ENCODE peak calls at places on chromosomes 6 and 20, in four cellular contexts. One of them, this sample, is unnamed.

GRCh38 chr20:9100721-9101120 is 31.8 kb downstream of the PLCB4 start:
- DNase-seq in cardiac fibroblast: no peak
- DNase-seq in transverse colon: no peak
- DNase-seq in K562: no peak
- DNase-seq in this sample: no peak

GRCh38 chr6:96963809-96964208 is 39.3 kb downstream of the KLHL32 start:
- DNase-seq in cardiac fibroblast: no peak
- DNase-seq in transverse colon: no peak
- DNase-seq in K562: no peak
- DNase-seq in this sample: no peak

GRCh38 chr6:92879526-92879925 is 539.8 kb downstream of the EPHA7 start:
- DNase-seq in cardiac fibroblast: no peak
- DNase-seq in transverse colon: no peak
- DNase-seq in K562: no peak
- DNase-seq in this sample: no peak

GRCh38 chr20:33827109-33827508 is 16.0 kb downstream of the CHMP4B start:
- DNase-seq in cardiac fibroblast: no peak
- DNase-seq in transverse colon: no peak
- DNase-seq in K562: no peak
- DNase-seq in this sample: no peak

GRCh38 chr6:155406801-155407200 is 48.8 kb downstream of the NOX3 start:
- DNase-seq in cardiac fibroblast: no peak
- DNase-seq in transverse colon: no peak
- DNase-seq in K562: no peak
- DNase-seq in this sample: no peak

GRCh38 chr6:10759312-10759839 is 11.8 kb downstream of the TMEM14B start:
- DNase-seq in cardiac fibroblast: peak
- DNase-seq in transverse colon: no peak
- DNase-seq in K562: peak
- DNase-seq in this sample: no peak

GRCh38 chr20:31751126-31751525 is 12.0 kb downstream of the TPX2 start:
- DNase-seq in cardiac fibroblast: peak
- DNase-seq in transverse colon: no peak
- DNase-seq in K562: no peak
- DNase-seq in this sample: no peak

GRCh38 chr6:133923938-133924593 is 29.0 kb upstream of the TBPL1 start:
- DNase-seq in cardiac fibroblast: peak
- DNase-seq in transverse colon: peak
- DNase-seq in K562: peak
- DNase-seq in this sample: peak

GRCh38 chr20:24469116-24470030 is at the start of gene SYNDIG1:
- DNase-seq in cardiac fibroblast: peak
- DNase-seq in transverse colon: no peak
- DNase-seq in K562: no peak
- DNase-seq in this sample: no peak

GRCh38 chr6:143743256-143744166 is 65.7 kb downstream of the PHACTR2 start:
- DNase-seq in cardiac fibroblast: peak
- DNase-seq in transverse colon: peak
- DNase-seq in K562: no peak
- DNase-seq in this sample: no peak

GRCh38 chr6:26126394-26127221 is 39.4 kb downstream of the HFE start:
- DNase-seq in cardiac fibroblast: no peak
- DNase-seq in transverse colon: peak
- DNase-seq in K562: no peak
- DNase-seq in this sample: no peak

GRCh38 chr6:44128020-44128917 is 915 bp downstream of the TMEM63B start:
- DNase-seq in cardiac fibroblast: peak
- DNase-seq in transverse colon: peak
- DNase-seq in K562: peak
- DNase-seq in this sample: no peak

GRCh38 chr6:68094070-68094469 is 541.0 kb upstream of the ADGRB3 start:
- DNase-seq in cardiac fibroblast: no peak
- DNase-seq in transverse colon: no peak
- DNase-seq in K562: no peak
- DNase-seq in this sample: peak

GRCh38 chr6:52049252-52050050 is 38.0 kb downstream of the PKHD1 start:
- DNase-seq in cardiac fibroblast: peak
- DNase-seq in transverse colon: no peak
- DNase-seq in K562: peak
- DNase-seq in this sample: peak

GRCh38 chr6:140747114-140747513 is 1372.7 kb upstream of the CITED2 start:
- DNase-seq in cardiac fibroblast: no peak
- DNase-seq in transverse colon: no peak
- DNase-seq in K562: no peak
- DNase-seq in this sample: no peak

GRCh38 chr6:140427842-140428241 is 1053.4 kb upstream of the CITED2 start:
- DNase-seq in cardiac fibroblast: no peak
- DNase-seq in transverse colon: no peak
- DNase-seq in K562: no peak
- DNase-seq in this sample: no peak

GRCh38 chr6:147821266-147821665 is 312.8 kb downstream of the SAMD5 start:
- DNase-seq in cardiac fibroblast: no peak
- DNase-seq in transverse colon: no peak
- DNase-seq in K562: no peak
- DNase-seq in this sample: no peak

GRCh38 chr20:10562929-10563328 is 110.9 kb downstream of the JAG1 start:
- DNase-seq in cardiac fibroblast: peak
- DNase-seq in transverse colon: no peak
- DNase-seq in K562: no peak
- DNase-seq in this sample: no peak

GRCh38 chr20:44324343-44324742 is 12.5 kb upstream of the R3HDML start:
- DNase-seq in cardiac fibroblast: no peak
- DNase-seq in transverse colon: peak
- DNase-seq in K562: no peak
- DNase-seq in this sample: no peak

GRCh38 chr6:373031-373430 is 18.5 kb upstream of the IRF4 start:
- DNase-seq in cardiac fibroblast: no peak
- DNase-seq in transverse colon: no peak
- DNase-seq in K562: no peak
- DNase-seq in this sample: no peak

GRCh38 chr6:44090465-44090864 is 36.8 kb downstream of the MRPL14 start:
- DNase-seq in cardiac fibroblast: no peak
- DNase-seq in transverse colon: no peak
- DNase-seq in K562: no peak
- DNase-seq in this sample: no peak

GRCh38 chr6:35049885-35050284 is 91.3 kb downstream of the TCP11 start:
- DNase-seq in cardiac fibroblast: peak
- DNase-seq in transverse colon: peak
- DNase-seq in K562: peak
- DNase-seq in this sample: no peak

GRCh38 chr6:35048631-35049083 is 92.5 kb downstream of the TCP11 start:
- DNase-seq in cardiac fibroblast: peak
- DNase-seq in transverse colon: peak
- DNase-seq in K562: no peak
- DNase-seq in this sample: no peak

GRCh38 chr6:35050291-35050987 is 90.7 kb downstream of the TCP11 start:
- DNase-seq in cardiac fibroblast: no peak
- DNase-seq in transverse colon: no peak
- DNase-seq in K562: no peak
- DNase-seq in this sample: no peak

GRCh38 chr6:35048031-35048613 is 93.0 kb downstream of the TCP11 start:
- DNase-seq in cardiac fibroblast: no peak
- DNase-seq in transverse colon: no peak
- DNase-seq in K562: no peak
- DNase-seq in this sample: no peak

GRCh38 chr6:35049346-35049745 is 91.8 kb downstream of the TCP11 start:
- DNase-seq in cardiac fibroblast: no peak
- DNase-seq in transverse colon: no peak
- DNase-seq in K562: no peak
- DNase-seq in this sample: no peak
- H3K4me3 ChIP-seq in cardiac fibroblast: no peak
- H3K4me3 ChIP-seq in transverse colon: no peak
- H3K4me3 ChIP-seq in K562: no peak
- H3K4me3 ChIP-seq in this sample: no peak

GRCh38 chr6:69423785-69424184 is 373.0 kb downstream of the LMBRD1 start:
- DNase-seq in cardiac fibroblast: no peak
- DNase-seq in transverse colon: no peak
- DNase-seq in K562: no peak
- DNase-seq in this sample: no peak

GRCh38 chr6:69422474-69422873 is 374.3 kb downstream of the LMBRD1 start:
- DNase-seq in cardiac fibroblast: no peak
- DNase-seq in transverse colon: no peak
- DNase-seq in K562: no peak
- DNase-seq in this sample: no peak

GRCh38 chr6:69424581-69424980 is 372.2 kb downstream of the LMBRD1 start:
- DNase-seq in cardiac fibroblast: no peak
- DNase-seq in transverse colon: no peak
- DNase-seq in K562: no peak
- DNase-seq in this sample: no peak

GRCh38 chr6:69421986-69422385 is 374.8 kb downstream of the LMBRD1 start:
- DNase-seq in cardiac fibroblast: no peak
- DNase-seq in transverse colon: no peak
- DNase-seq in K562: no peak
- DNase-seq in this sample: no peak

GRCh38 chr6:69427882-69428281 is 368.9 kb downstream of the LMBRD1 start:
- DNase-seq in cardiac fibroblast: no peak
- DNase-seq in transverse colon: no peak
- DNase-seq in K562: no peak
- DNase-seq in this sample: no peak
- TF ChIP-seq CTCF in cardiac fibroblast: no peak
- TF ChIP-seq CTCF in transverse colon: no peak
- TF ChIP-seq CTCF in K562: no peak
- TF ChIP-seq CTCF in this sample: peak

GRCh38 chr20:2751868-2752630 is 48.4 kb downstream of the CPXM1 start:
- DNase-seq in cardiac fibroblast: no peak
- DNase-seq in transverse colon: peak
- DNase-seq in K562: peak
- DNase-seq in this sample: no peak

GRCh38 chr20:2752631-2753455 is 47.6 kb downstream of the CPXM1 start:
- DNase-seq in cardiac fibroblast: peak
- DNase-seq in transverse colon: peak
- DNase-seq in K562: peak
- DNase-seq in this sample: no peak

GRCh38 chr20:2749951-2750342 is 50.5 kb downstream of the CPXM1 start:
- DNase-seq in cardiac fibroblast: no peak
- DNase-seq in transverse colon: peak
- DNase-seq in K562: no peak
- DNase-seq in this sample: no peak

GRCh38 chr20:2750343-2751251 is 49.8 kb downstream of the CPXM1 start:
- DNase-seq in cardiac fibroblast: peak
- DNase-seq in transverse colon: peak
- DNase-seq in K562: peak
- DNase-seq in this sample: no peak

GRCh38 chr20:2751347-2751867 is 49.0 kb downstream of the CPXM1 start:
- DNase-seq in cardiac fibroblast: no peak
- DNase-seq in transverse colon: no peak
- DNase-seq in K562: no peak
- DNase-seq in this sample: no peak
- H3K4me3 ChIP-seq in cardiac fibroblast: peak
- H3K4me3 ChIP-seq in transverse colon: peak
- H3K4me3 ChIP-seq in K562: no peak
- H3K4me3 ChIP-seq in this sample: no peak

GRCh38 chr6:169424821-169425240 is 171.2 kb upstream of the THBS2 start:
- DNase-seq in cardiac fibroblast: peak
- DNase-seq in transverse colon: no peak
- DNase-seq in K562: no peak
- DNase-seq in this sample: no peak

GRCh38 chr6:169417101-169417500 is 163.5 kb upstream of the THBS2 start:
- DNase-seq in cardiac fibroblast: no peak
- DNase-seq in transverse colon: no peak
- DNase-seq in K562: no peak
- DNase-seq in this sample: no peak

GRCh38 chr6:169421890-169422289 is 168.2 kb upstream of the THBS2 start:
- DNase-seq in cardiac fibroblast: no peak
- DNase-seq in transverse colon: no peak
- DNase-seq in K562: no peak
- DNase-seq in this sample: no peak

GRCh38 chr6:169424149-169424804 is 170.6 kb upstream of the THBS2 start:
- DNase-seq in cardiac fibroblast: no peak
- DNase-seq in transverse colon: no peak
- DNase-seq in K562: no peak
- DNase-seq in this sample: no peak

GRCh38 chr6:169420912-169421543 is 167.4 kb upstream of the THBS2 start:
- DNase-seq in cardiac fibroblast: peak
- DNase-seq in transverse colon: peak
- DNase-seq in K562: peak
- DNase-seq in this sample: no peak
- TF ChIP-seq CTCF in cardiac fibroblast: peak
- TF ChIP-seq CTCF in transverse colon: peak
- TF ChIP-seq CTCF in K562: peak
- TF ChIP-seq CTCF in this sample: no peak

DNA sequence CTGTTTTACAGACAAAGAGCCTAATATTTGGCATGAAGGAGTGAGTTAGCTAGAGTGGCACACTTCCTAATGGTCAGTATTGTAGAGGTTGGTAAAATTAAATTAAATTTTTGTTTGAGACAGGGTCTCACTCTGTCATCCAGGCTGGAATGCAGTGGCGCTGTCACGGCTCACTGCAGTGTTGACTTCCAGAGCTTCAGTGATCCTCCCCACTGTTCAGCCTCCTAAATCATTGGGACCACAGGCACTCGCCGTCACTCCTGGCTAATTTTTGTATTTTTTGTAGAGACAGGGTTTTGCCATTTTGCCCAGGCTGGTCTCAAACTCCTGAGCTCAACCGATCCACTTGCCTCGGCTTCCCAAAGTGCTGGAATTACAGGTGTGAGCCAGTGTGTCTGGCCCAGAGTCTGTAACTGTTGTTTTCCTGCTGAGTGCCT is 70.9 kb downstream of the SCAND1 start:
- DNase-seq in cardiac fibroblast: no peak
- DNase-seq in transverse colon: no peak
- DNase-seq in K562: no peak
- DNase-seq in this sample: no peak
- H3K4me3 ChIP-seq in cardiac fibroblast: no peak
- H3K4me3 ChIP-seq in transverse colon: no peak
- H3K4me3 ChIP-seq in K562: no peak
- H3K4me3 ChIP-seq in this sample: no peak

GRCh38 chr6:90610291-90610670 is 23.4 kb upstream of the MAP3K7 start:
- DNase-seq in cardiac fibroblast: peak
- DNase-seq in transverse colon: no peak
- DNase-seq in K562: no peak
- DNase-seq in this sample: no peak

GRCh38 chr6:90610671-90611542 is 24.0 kb upstream of the MAP3K7 start:
- DNase-seq in cardiac fibroblast: peak
- DNase-seq in transverse colon: no peak
- DNase-seq in K562: peak
- DNase-seq in this sample: no peak

GRCh38 chr6:90611996-90612690 is 25.3 kb upstream of the MAP3K7 start:
- DNase-seq in cardiac fibroblast: no peak
- DNase-seq in transverse colon: no peak
- DNase-seq in K562: no peak
- DNase-seq in this sample: no peak

GRCh38 chr6:90605749-90606344 is 19.0 kb upstream of the MAP3K7 start:
- DNase-seq in cardiac fibroblast: no peak
- DNase-seq in transverse colon: no peak
- DNase-seq in K562: no peak
- DNase-seq in this sample: no peak

GRCh38 chr6:90611543-90611864 is 24.6 kb upstream of the MAP3K7 start:
- DNase-seq in cardiac fibroblast: no peak
- DNase-seq in transverse colon: no peak
- DNase-seq in K562: no peak
- DNase-seq in this sample: no peak
- TF ChIP-seq CTCF in cardiac fibroblast: no peak
- TF ChIP-seq CTCF in transverse colon: no peak
- TF ChIP-seq CTCF in K562: no peak
- TF ChIP-seq CTCF in this sample: no peak